ENCODE peak calls at places on chromosomes 3 and 15, in six cellular contexts. H is pancreas, L is HepG2, C is cardiac muscle cell, J is heart right ventricle, A is OCI-LY7. B is an unnamed sample. For H3K4me1, the result is how much of the 10 kb centered on the place peaks cover.

GRCh38 chr3:173275740-173276139 is 121.8 kb upstream of the NLGN1 start:
- DNase-seq in C (no peak), H (no peak), J (no peak), A (peak), L (peak), B (no peak)

GRCh38 chr3:95408464-95408862 is 1345.6 kb downstream of the NSUN3 start:
- DNase-seq in A (no peak), C (no peak), J (no peak), L (no peak), H (no peak), B (no peak)

GRCh38 chr3:16013563-16013962 is 160.9 kb upstream of the GALNT15 start:
- DNase-seq in J (no peak), C (peak), A (no peak), L (no peak), H (no peak), B (no peak)

GRCh38 chr3:139292192-139292591 is 51.6 kb upstream of the MRPS22 start:
- DNase-seq in A (no peak), L (no peak), J (no peak), H (no peak), C (no peak), B (no peak)

GRCh38 chr3:88150771-88151170 is 1.0 kb downstream of the C3orf38 start:
- DNase-seq in C (no peak), H (no peak), J (no peak), A (peak), L (no peak), B (no peak)

GRCh38 chr15:57947282-57947681 is 118.2 kb downstream of the ALDH1A2 start:
- DNase-seq in H (no peak), A (no peak), C (no peak), L (no peak), J (no peak), B (no peak)

GRCh38 chr3:28915711-28916481 is 365.0 kb upstream of the RBMS3 start:
- DNase-seq in L (no peak), J (peak), A (peak), H (no peak), C (peak), B (no peak)

GRCh38 chr15:69562097-69562496 is 109.5 kb downstream of the RPLP1 start:
- DNase-seq in J (no peak), A (no peak), C (no peak), H (no peak), L (no peak), B (no peak)

GRCh38 chr3:33313331-33313730 is 36.1 kb downstream of the FBXL2 start:
- DNase-seq in J (no peak), H (no peak), C (no peak), A (no peak), L (no peak), B (no peak)

GRCh38 chr3:117443014-117443413 is 733.4 kb downstream of the TUSC7 start:
- DNase-seq in L (no peak), A (no peak), J (no peak), C (peak), H (no peak), B (no peak)

GRCh38 chr15:77864211-77865105 is 213.1 kb downstream of the TBC1D2B start:
- DNase-seq in L (no peak), A (no peak), J (no peak), H (peak), C (no peak), B (no peak)

GRCh38 chr15:68558318-68559305 is 20.2 kb upstream of the CORO2B start:
- DNase-seq in J (no peak), H (no peak), A (peak), L (no peak), C (no peak), B (no peak)

GRCh38 chr3:11820540-11821041 is 26.1 kb downstream of the TAMM41 start:
- DNase-seq in L (no peak), H (no peak), C (peak), J (no peak), A (no peak), B (no peak)

GRCh38 chr3:126039870-126040269 is 44.1 kb downstream of the SLC41A3 start:
- DNase-seq in L (no peak), J (no peak), C (no peak), A (no peak), H (no peak), B (no peak)

GRCh38 chr3:111521881-111522280 is 20.1 kb upstream of the CD96 start:
- DNase-seq in L (no peak), J (no peak), H (no peak), A (no peak), C (peak), B (no peak)

GRCh38 chr3:136366289-136366688 is 116.1 kb downstream of the PCCB start:
- DNase-seq in J (no peak), A (no peak), C (peak), H (no peak), L (no peak), B (no peak)

GRCh38 chr3:141419946-141420345 is 51.6 kb downstream of the ZBTB38 start:
- DNase-seq in A (no peak), C (no peak), H (no peak), J (no peak), L (no peak), B (no peak)

GRCh38 chr3:141422961-141423582 is 54.8 kb downstream of the ZBTB38 start:
- DNase-seq in H (no peak), C (no peak), L (no peak), J (no peak), A (no peak), B (no peak)

GRCh38 chr3:141418751-141419150 is 50.4 kb downstream of the ZBTB38 start:
- DNase-seq in H (no peak), L (no peak), C (no peak), A (no peak), J (no peak), B (no peak)

GRCh38 chr3:141421186-141421585 is 52.9 kb downstream of the ZBTB38 start:
- DNase-seq in C (no peak), J (no peak), A (no peak), L (no peak), H (no peak), B (no peak)

GRCh38 chr3:141421639-141422319 is 53.5 kb downstream of the ZBTB38 start:
- DNase-seq in L (no peak), J (no peak), C (peak), H (no peak), A (no peak), B (no peak)
- H3K4me1 ChIP-seq in L (under half), J (half or more), C (under half), H (under half), A (under half), B (under half)

DNA sequence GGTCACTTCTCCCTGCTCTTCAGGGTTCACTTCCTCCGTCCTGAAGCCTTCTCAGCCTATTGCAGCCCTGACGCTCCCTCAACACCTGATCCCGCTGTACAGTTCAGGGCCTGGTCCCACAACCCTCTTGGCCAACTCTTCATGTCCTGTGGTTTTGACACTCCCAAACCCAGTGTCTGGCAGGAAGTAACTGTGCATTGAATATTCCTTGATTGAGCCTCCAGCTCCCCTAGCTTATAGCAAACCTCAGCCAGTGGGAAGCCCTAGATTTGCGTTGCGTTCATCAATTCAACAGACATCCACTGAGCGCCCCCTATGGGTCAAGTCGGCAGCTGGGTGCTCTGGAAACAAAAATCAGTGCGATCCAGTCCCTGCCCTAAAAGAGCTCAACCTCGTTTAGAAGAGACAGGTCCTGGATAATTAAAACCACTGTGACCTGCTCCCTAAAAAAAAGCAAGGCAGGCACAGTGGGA is 13.5 kb downstream of the UBAP1L start:
- DNase-seq in L (peak), J (peak), A (peak), C (peak), H (peak), B (peak)
- H3K4me3 ChIP-seq in L (no peak), J (no peak), A (no peak), C (no peak), H (no peak), B (no peak)

DNA sequence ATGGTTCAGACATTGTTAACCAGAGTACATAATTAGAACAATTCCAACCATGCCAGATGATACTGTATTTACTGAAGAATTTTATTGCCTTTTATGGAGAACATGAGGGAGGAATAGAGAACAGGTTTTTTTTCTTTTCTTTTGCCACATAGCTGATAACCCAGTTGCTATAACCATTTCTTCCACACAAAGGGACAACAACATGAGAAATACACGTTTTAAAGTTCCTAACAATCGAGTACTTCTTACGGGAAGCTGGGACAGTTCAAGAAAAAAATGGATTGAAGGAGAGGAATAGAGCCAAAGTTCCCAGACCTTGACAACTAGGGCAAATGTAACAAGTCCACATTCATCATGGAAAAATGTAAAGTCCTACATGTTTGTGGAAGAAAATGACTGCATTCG is 71.7 kb downstream of the FILIP1L start:
- DNase-seq in L (no peak), H (no peak), J (no peak), C (peak), A (no peak), B (no peak)
- H3K4me1 ChIP-seq in L (under half), H (under half), J (half or more), C (under half), A (under half), B (under half)

DNA sequence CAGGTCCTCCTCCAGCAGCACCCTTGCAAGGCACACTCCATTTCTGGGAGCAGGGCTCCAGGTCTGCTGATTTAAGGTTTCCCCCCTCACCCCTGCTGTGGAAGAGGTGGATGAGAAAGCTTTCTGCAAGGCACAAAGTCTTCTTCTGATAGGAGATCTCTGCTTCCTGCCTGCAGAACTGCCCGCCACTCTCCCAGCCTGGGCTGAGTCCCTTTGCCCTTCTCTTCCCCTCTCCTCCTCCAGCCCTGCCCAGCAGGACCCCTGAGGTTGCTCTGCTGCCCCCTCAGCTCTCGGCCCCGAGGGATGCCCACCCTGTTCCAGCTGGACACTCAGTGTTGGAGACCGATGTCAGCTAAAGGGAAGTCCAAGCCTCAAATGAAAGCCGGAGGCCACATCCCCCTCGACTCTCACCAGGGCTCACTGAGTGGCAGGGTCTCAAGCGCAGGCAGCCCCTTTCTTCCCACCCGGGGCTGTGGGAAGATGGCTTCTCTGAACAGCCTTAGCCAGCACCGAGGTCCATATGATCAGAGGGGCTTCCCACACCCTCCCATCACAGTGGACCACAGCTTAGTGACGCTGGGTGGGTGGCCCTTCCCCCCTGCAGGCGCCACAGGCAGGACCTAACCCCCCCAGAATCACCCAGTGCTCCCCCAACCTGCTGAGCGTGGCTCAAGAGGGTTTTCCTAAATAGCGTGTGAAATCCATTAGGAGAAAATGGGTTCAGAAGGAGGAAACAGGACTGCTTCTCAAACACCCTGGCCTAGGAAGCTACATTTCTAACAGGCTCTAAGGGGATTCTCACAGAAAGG is 4.0 kb downstream of the ATP10A start:
- DNase-seq in C (no peak), L (no peak), A (no peak), J (no peak), H (no peak), B (no peak)
- H3K4me3 ChIP-seq in C (no peak), L (no peak), A (no peak), J (no peak), H (no peak), B (no peak)

GRCh38 chr3:134326760-134327593 is 47.3 kb downstream of the AMOTL2 start:
- DNase-seq in A (no peak), J (no peak), L (peak), C (peak), H (no peak), B (peak)

GRCh38 chr3:134330895-134331810 is 43.1 kb downstream of the AMOTL2 start:
- DNase-seq in J (no peak), C (peak), L (no peak), H (no peak), A (no peak), B (no peak)

GRCh38 chr3:134327594-134327975 is 46.7 kb downstream of the AMOTL2 start:
- DNase-seq in L (no peak), J (no peak), A (no peak), H (no peak), C (peak), B (no peak)

GRCh38 chr3:134328147-134328591 is 46.1 kb downstream of the AMOTL2 start:
- DNase-seq in H (no peak), A (no peak), C (peak), J (no peak), L (no peak), B (no peak)

GRCh38 chr3:134328846-134329245 is 45.4 kb downstream of the AMOTL2 start:
- DNase-seq in L (no peak), J (no peak), C (no peak), H (no peak), A (no peak), B (no peak)
- H3K4me1 ChIP-seq in L (half or more), J (half or more), C (under half), H (under half), A (under half), B (under half)

DNA sequence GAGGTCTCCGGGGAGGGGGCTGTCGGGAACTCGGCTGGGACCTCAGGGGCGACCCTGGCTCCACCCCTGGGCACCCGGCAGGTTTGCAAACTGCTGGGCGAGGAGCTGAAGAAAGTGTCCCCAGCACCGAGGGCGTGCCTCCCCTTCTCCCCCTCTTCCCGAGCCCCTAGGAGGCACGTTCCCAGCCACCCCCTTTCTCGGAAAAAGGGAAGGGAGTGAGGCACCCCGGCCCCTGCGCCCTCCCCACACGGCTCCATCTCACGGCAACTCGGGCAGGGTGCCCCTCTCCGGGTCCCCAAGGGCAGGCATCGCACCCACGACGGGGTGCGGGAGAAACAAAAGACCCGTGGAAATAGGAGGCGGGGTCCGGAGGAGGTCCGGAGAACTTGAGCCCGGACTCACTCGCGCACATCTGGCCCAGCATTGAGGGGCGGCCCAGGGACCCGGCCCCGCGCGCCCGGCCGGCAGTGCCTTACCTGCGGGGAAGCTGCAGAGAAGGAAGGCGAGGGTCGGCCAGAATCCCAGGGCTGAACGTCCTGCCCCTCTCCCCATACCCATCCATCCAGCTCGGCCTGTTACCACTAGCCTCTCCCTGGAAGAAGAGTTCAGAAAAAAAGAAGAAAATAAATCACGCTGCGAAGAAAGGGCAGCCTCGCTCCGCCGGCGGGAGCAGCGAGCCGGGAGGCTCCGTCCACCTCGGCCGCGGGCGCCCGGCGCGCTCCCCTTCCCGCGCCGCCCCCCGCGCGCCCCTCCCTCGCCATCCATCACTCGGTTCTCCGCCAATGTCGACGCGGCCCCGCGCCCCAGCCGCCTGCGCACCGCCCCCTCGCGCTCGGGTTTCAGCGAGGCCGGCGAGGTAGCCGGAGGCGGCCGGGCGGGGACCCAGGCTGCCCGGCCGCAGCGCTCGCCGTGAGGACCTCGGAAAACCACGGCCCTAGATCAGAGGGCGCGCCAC is 16.3 kb downstream of the RGMA start:
- DNase-seq in H (peak), J (peak), C (peak), L (peak), A (no peak), B (peak)
- H3K4me3 ChIP-seq in H (peak), J (peak), C (peak), L (no peak), A (no peak), B (peak)

GRCh38 chr15:42918047-42918446 is 2.5 kb downstream of the TTBK2 start:
- DNase-seq in C (no peak), L (no peak), J (no peak), A (peak), H (no peak), B (no peak)
- H3K4me1 ChIP-seq in C (under half), L (under half), J (half or more), A (under half), H (under half), B (under half)

GRCh38 chr15:20361091-20361490 is 180.5 kb downstream of the GOLGA6L6 start:
- DNase-seq in L (no peak), A (no peak), H (no peak), J (no peak), C (no peak), B (no peak)
- H3K4me3 ChIP-seq in L (no peak), A (no peak), H (no peak), J (no peak), C (no peak), B (no peak)